ENCODE peak calls at places on chromosome 16, in four cellular contexts. J, K, Z and R are unnamed samples.

GRCh38 chr16:21626659-21627277 is 25.6 kb downstream of the IGSF6 start:
- DNase-seq in J (no peak), Z (no peak), K (peak), R (no peak)

GRCh38 chr16:2930236-2930635 is 18.5 kb downstream of the FLYWCH1 start:
- DNase-seq in K (no peak), Z (no peak), J (no peak), R (no peak)

GRCh38 chr16:23965137-23965733 is 129.5 kb downstream of the PRKCB start:
- DNase-seq in J (no peak), K (no peak), Z (no peak), R (no peak)

GRCh38 chr16:61890346-61890745 is 145.9 kb downstream of the CDH8 start:
- DNase-seq in Z (no peak), J (no peak), K (peak), R (no peak)

GRCh38 chr16:80804451-80805383 is at the start of gene CDYL2:
- DNase-seq in Z (peak), J (peak), K (no peak), R (no peak)

GRCh38 chr16:75380870-75381269 is 52.4 kb downstream of the CFDP1 start:
- DNase-seq in J (no peak), K (no peak), Z (no peak), R (no peak)

GRCh38 chr16:8519643-8520042 is 70.7 kb downstream of the TMEM114 start:
- DNase-seq in Z (no peak), K (no peak), J (no peak), R (no peak)

GRCh38 chr16:1167276-1168107 is 14.6 kb downstream of the CACNA1H start:
- DNase-seq in Z (no peak), K (no peak), J (no peak), R (no peak)

GRCh38 chr16:24013733-24014645 is 178.2 kb downstream of the PRKCB start:
- DNase-seq in J (peak), Z (no peak), K (peak), R (no peak)

GRCh38 chr16:68707341-68708152 is 29.5 kb upstream of the CDH1 start:
- DNase-seq in K (peak), J (peak), Z (peak), R (no peak)
- TF ChIP-seq EP300 in K (no peak), J (no peak), Z (no peak), R (no peak)

DNA sequence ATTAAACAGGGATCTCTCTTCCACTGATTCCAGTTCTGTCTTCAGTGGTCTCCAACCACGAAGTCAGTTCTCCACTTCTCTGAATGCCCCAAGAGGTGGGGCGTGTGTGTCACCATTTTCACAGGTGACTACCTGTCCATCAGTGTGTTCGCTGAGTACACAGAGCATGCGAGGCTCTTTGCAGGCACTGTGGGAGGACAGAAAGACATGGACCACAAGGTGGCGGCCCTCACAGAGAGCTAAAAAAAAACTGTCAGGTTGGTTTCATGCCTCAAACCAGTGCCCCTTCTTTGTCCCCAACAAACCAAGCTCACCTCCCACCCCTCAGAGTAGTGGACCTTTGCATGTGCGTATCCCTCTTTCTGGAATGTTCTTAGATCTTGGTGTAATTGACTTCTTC is 13.8 kb downstream of the EMP2 start:
- DNase-seq in Z (no peak), J (no peak), K (no peak), R (no peak)
- TF ChIP-seq CTCF in Z (peak), J (no peak), K (no peak), R (no peak)

GRCh38 chr16:89313583-89313982 is 96.1 kb downstream of the ZNF778 start:
- DNase-seq in J (no peak), Z (no peak), K (no peak), R (no peak)

GRCh38 chr16:89314357-89314756 is 96.9 kb downstream of the ZNF778 start:
- DNase-seq in K (no peak), J (no peak), Z (no peak), R (no peak)

GRCh38 chr16:89315791-89316581 is 98.5 kb downstream of the ZNF778 start:
- DNase-seq in J (peak), K (peak), Z (no peak), R (no peak)

GRCh38 chr16:89315271-89315670 is 97.8 kb downstream of the ZNF778 start:
- DNase-seq in J (no peak), K (no peak), Z (no peak), R (no peak)

DNA sequence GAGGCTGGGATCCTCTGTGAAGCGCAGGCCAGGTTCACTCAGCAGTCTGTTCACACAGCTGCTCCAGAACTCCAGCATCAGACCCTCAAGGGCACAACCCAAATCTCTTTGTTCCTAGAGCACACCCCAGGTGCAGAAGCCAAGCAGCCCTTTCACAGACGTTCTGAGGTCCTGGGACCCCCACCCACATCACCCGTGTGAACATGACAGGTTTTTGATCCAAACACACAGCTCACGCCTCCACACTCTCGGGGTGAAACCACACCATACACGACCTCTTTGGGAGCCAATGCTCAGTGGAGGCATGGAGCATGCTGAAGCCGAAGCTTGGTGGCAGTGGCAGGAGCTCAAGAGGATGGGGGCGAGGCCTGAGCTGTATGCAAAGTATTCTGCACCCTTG is 97.4 kb downstream of the ZNF778 start:
- DNase-seq in J (no peak), K (no peak), Z (no peak), R (no peak)
- H3K27ac ChIP-seq in J (no peak), K (no peak), Z (no peak), R (no peak)

GRCh38 chr16:47528431-47528830 is 67.3 kb downstream of the PHKB start:
- DNase-seq in Z (no peak), J (no peak), K (no peak), R (no peak)
- TF ChIP-seq EP300 in Z (no peak), J (no peak), K (no peak), R (no peak)

DNA sequence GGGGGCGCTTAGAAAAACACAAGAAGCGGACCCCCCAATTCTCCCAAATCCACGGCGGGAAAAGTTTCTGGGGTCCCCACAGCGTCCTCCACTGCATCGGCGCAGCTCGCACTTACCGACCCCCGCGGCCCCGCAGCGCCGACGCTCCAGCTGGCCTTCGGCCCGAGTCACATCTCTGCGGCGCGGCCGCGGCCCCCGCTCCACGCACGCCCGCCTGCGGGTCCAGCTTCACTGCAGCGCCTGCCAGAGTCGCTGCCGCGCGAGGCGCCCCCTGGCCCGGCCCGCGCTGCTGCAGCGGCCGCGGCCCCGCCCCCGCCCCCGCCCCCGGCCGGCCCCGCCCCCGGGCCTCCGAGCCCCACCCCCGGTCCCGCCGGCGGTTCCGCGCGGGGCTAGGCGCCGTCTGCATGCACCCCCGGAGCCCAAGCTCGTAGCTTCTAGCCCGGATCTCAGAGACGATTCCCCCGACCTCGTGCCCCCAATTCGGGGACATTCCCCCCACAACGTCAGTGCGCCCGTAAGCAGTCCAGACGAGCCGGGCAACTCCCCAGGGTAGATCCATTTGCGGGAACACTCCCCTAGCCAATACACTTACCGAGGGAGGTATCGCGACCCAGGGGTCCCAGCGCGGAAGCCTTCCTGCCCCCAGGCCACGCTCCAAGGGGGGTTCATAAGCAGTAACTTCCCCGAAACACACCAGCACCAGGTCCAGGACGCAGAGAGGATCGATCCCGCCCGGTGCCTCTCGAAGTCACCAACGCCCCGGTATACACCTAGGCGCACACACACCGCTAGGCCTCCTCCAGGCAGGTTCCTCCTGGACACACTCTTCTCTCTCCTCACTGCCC is at the start of gene GPRC5B:
- DNase-seq in K (peak), J (peak), Z (peak), R (no peak)
- TF ChIP-seq CTCF in K (peak), J (no peak), Z (no peak), R (no peak)

GRCh38 chr16:88558457-88559442 is 11.5 kb upstream of the ZC3H18 start:
- DNase-seq in K (peak), J (peak), Z (no peak), R (peak)

GRCh38 chr16:88554711-88555264 is 15.4 kb upstream of the ZC3H18 start:
- DNase-seq in J (no peak), K (no peak), Z (no peak), R (no peak)

GRCh38 chr16:88552815-88553214 is 17.4 kb upstream of the ZC3H18 start:
- DNase-seq in Z (no peak), J (no peak), K (no peak), R (no peak)

GRCh38 chr16:88553739-88554138 is 16.5 kb upstream of the ZC3H18 start:
- DNase-seq in J (no peak), K (no peak), Z (no peak), R (no peak)

DNA sequence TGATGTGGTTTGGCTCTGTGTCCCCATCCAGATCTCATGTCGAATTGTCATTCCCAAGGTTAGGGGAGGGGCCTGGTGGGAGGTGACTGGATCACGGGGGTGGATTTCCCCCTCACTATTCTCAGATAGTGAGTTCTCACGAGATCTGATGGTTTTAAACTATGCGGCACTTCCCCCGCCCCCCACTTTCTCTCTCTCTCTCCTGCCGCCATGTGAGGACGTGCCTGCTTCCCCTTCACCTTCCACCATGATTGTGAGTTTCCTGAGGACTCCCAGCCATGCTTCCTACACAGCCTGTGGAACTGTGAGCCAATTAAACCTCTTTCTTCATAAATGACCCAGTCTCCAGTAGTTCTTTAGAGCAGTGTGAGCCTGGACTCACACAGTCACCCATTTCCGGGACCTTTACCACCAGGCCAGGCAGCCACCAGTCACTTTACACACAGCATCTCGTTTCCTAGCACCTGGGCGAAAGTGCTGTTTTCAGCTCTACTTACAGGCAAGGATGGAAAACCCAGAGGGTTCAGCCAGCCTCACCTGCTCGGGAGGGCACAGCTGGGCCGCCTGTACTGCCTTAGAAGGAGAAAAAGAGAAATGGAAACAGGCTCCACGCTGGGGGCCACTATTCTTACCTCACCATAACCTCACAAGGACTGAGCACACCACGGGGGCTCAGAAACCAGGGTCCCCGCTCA is 13.8 kb upstream of the ZC3H18 start:
- DNase-seq in J (no peak), K (no peak), Z (no peak), R (no peak)
- H3K27ac ChIP-seq in J (no peak), K (no peak), Z (no peak), R (no peak)

DNA sequence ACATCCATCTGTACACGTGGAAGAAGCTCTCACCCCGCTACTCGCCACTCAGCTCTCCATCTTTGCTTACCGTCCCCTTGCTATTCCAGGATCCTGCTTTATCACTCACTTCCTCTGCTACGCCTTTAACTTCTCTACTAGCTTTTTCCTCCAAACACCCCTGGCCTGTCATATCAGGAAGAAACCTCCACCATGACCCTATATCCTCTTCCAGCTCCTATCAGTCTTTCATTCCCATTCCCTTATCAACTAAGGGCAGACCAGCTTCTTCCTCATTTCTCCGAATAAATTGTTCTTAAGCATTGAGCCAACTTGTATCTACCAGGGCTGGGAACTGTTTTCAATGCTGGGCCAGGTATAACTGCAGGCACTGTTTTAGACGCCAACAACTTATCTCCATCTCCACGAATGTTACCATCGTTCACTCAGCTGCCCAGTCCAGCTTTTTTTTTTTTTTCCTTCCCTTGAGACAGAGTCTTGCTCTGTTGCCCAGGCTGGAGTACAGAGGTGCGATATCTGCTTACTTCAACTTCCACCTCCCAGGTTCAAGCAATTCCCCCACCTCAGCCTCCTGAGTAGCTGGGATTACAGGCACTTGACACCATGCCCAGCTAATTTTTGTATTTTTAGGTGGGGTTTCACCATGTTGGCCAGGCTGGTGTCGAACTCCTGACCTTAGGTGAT is 4.3 kb downstream of the IQCK start:
- DNase-seq in J (no peak), Z (no peak), K (no peak), R (no peak)
- TF ChIP-seq EP300 in J (no peak), Z (no peak), K (no peak), R (no peak)